ENCODE peak calls at places on chromosomes 1 and 21, in four cellular contexts. H, X, K and W are unnamed samples.

GRCh38 chr1:31102501-31102950 is 37.0 kb upstream of the PUM1 start:
- DNase-seq in H (no peak), X (no peak), K (no peak), W (no peak)

GRCh38 chr1:65177457-65177856 is 29.5 kb downstream of the AK4 start:
- DNase-seq in K (no peak), H (no peak), X (no peak), W (no peak)

GRCh38 chr1:113984710-113985109 is 5.4 kb downstream of the OLFML3 start:
- DNase-seq in H (no peak), K (no peak), X (no peak), W (no peak)

GRCh38 chr1:229407206-229408026 is 26.5 kb downstream of the ACTA1 start:
- DNase-seq in X (no peak), K (no peak), H (no peak), W (no peak)

GRCh38 chr1:27301052-27301422 is 20.9 kb upstream of the TMEM222 start:
- DNase-seq in K (no peak), X (no peak), H (no peak), W (no peak)

GRCh38 chr1:100543640-100544039 is 5.7 kb downstream of the GPR88 start:
- DNase-seq in X (peak; percentile 40), K (no peak), H (peak; percentile 58), W (no peak)

GRCh38 chr1:39238476-39238875 is 34.0 kb downstream of the MACF1 start:
- DNase-seq in H (no peak), K (no peak), X (no peak), W (no peak)

GRCh38 chr1:5993553-5994510 is 1.6 kb upstream of the NPHP4 start:
- DNase-seq in H (peak; percentile 90), K (no peak), X (no peak), W (no peak)

GRCh38 chr1:150146853-150147542 is 2.7 kb upstream of the PLEKHO1 start:
- DNase-seq in X (no peak), H (peak; percentile 62), K (no peak), W (no peak)

GRCh38 chr21:43193651-43194302 is 25.0 kb downstream of the CRYAA start:
- DNase-seq in X (no peak), H (no peak), K (no peak), W (no peak)

GRCh38 chr1:86841120-86841519 is 72.8 kb downstream of the SELENOF start:
- DNase-seq in H (no peak), X (no peak), K (no peak), W (no peak)

GRCh38 chr1:56963667-56964066 is 2.1 kb downstream of the C8B start:
- DNase-seq in X (no peak), K (no peak), H (no peak), W (no peak)

GRCh38 chr1:87279201-87279860 is 49.3 kb upstream of the LMO4 start:
- DNase-seq in X (no peak), H (no peak), K (no peak), W (no peak)

GRCh38 chr1:114671011-114671938 is 1.4 kb upstream of the DENND2C start:
- DNase-seq in K (no peak), H (no peak), X (no peak), W (peak; percentile 3)

GRCh38 chr21:30248844-30249243 is 32.9 kb upstream of the CLDN8 start:
- DNase-seq in H (peak; percentile 23), K (no peak), X (no peak), W (no peak)

GRCh38 chr21:14581902-14582457 is 35.9 kb upstream of the SAMSN1 start:
- DNase-seq in X (no peak), H (peak; percentile 80), K (no peak), W (no peak)

GRCh38 chr1:17289756-17290155 is 18.2 kb upstream of the PADI4 start:
- DNase-seq in X (no peak), H (no peak), K (no peak), W (no peak)

GRCh38 chr1:241413386-241413785 is 56.4 kb upstream of the RGS7 start:
- DNase-seq in X (no peak), K (no peak), H (no peak), W (no peak)

GRCh38 chr21:42315296-42315891 is at the start of gene TFF3:
- DNase-seq in H (no peak), K (no peak), X (peak; percentile 84), W (no peak)

GRCh38 chr1:246092136-246092535 is 414.9 kb downstream of the SMYD3 start:
- DNase-seq in K (no peak), X (no peak), H (no peak), W (no peak)

GRCh38 chr1:95013948-95014574 is 58.7 kb downstream of the ALG14 start:
- DNase-seq in H (no peak), K (no peak), X (peak; percentile 92), W (no peak)

GRCh38 chr1:185442065-185442464 is 125.0 kb upstream of the IVNS1ABP start:
- DNase-seq in X (no peak), H (no peak), K (no peak), W (no peak)

GRCh38 chr1:99767996-99768524 is 1.6 kb upstream of the FRRS1 start:
- DNase-seq in K (no peak), X (no peak), H (peak; percentile 66), W (no peak)

GRCh38 chr1:209383422-209383821 is 200.1 kb upstream of the CAMK1G start:
- DNase-seq in K (no peak), H (no peak), X (no peak), W (no peak)

GRCh38 chr1:107407011-107407410 is 266.2 kb downstream of the NTNG1 start:
- DNase-seq in K (no peak), H (no peak), X (no peak), W (no peak)

GRCh38 chr1:46616277-46617107 is at the start of gene MOB3C:
- DNase-seq in K (no peak), X (no peak), H (peak; percentile 77), W (peak; percentile 47)

GRCh38 chr1:29579821-29580425 is 343.6 kb downstream of the PTPRU start:
- DNase-seq in H (no peak), K (no peak), X (peak; percentile 4), W (no peak)

GRCh38 chr21:42187976-42188653 is 30.8 kb upstream of the ABCG1 start:
- DNase-seq in X (no peak), K (no peak), H (no peak), W (no peak)

GRCh38 chr1:32205401-32206370 is at the start of gene IQCC:
- DNase-seq in H (peak; percentile 96), X (peak; percentile 78), K (peak; percentile 81), W (peak; percentile 70)

GRCh38 chr1:84839544-84839943 is 53.5 kb downstream of the LPAR3 start:
- DNase-seq in K (no peak), X (no peak), H (no peak), W (no peak)

GRCh38 chr1:75172556-75172955 is 38.4 kb downstream of the LHX8 start:
- DNase-seq in H (no peak), K (no peak), X (no peak), W (no peak)

GRCh38 chr1:155977607-155978324 is 581 bp downstream of the ARHGEF2 start:
- DNase-seq in H (peak; percentile 56), K (no peak), X (no peak), W (no peak)

GRCh38 chr1:180143359-180143758 is 11.3 kb upstream of the QSOX1 start:
- DNase-seq in X (no peak), K (no peak), H (no peak), W (no peak)

GRCh38 chr1:224082146-224082545 is 31.8 kb upstream of the FBXO28 start:
- DNase-seq in K (no peak), H (no peak), X (no peak), W (no peak)

GRCh38 chr1:228174482-228175315 is 9.1 kb downstream of the IBA57 start:
- DNase-seq in X (no peak), H (peak; percentile 81), K (no peak), W (peak; percentile 51)

GRCh38 chr21:42356036-42356435 is 5.2 kb upstream of the TFF2 start:
- DNase-seq in K (no peak), X (no peak), H (no peak), W (no peak)

GRCh38 chr1:148362141-148362929 is 120.8 kb downstream of the PPIAL4G start:
- DNase-seq in H (no peak), K (peak; percentile 56), X (no peak), W (no peak)

GRCh38 chr1:203026666-203027663 is 674 bp downstream of the PPFIA4 start:
- DNase-seq in X (no peak), K (no peak), H (no peak), W (no peak)

GRCh38 chr1:155297431-155297830 is 3.8 kb downstream of the PKLR start:
- DNase-seq in X (no peak), H (no peak), K (no peak), W (no peak)

GRCh38 chr21:45830221-45830640 is 151.3 kb upstream of the COL6A1 start:
- DNase-seq in X (no peak), H (peak; percentile 30), K (no peak), W (no peak)

DNA sequence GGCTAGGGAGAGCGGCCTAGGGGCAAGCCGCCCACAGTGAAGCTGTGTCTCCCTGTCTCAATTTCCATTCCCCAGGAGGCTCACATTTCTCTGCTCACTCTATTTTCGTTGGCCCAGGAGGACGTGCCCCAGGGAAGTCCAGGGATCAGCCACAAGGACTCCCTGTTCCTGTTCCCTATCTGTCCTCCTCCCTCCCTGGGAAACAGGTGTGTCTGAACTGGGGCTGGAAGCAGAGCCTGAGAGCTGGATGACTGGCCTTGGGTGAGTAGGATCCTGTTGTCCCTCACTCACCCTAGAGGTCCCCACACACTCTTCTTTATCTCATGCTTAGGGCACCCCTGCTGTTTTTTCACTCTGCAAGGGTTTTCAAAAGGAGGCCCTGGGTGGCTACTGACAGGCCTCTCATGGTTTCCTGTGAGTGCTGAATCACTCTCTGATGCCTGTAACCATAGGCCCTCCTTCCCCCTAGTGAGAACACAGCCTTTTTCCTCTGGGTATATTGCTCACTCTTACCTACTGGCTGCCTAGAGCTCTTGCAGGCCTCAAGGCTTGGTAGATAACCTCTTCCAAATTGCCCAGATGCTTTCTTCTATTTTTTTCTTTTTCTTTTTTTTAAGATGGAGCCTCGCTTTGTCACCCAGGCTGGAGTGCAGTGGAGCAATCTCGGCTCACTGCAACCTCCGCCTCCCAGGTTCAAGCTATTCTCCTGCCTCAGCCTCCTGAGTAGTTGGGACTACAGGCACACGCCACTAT is 3.3 kb upstream of the UTP11 start:
- DNase-seq in H (peak; percentile 95), X (no peak), K (no peak), W (no peak)
- TF ChIP-seq RNF2 in H (peak; percentile 81), X (no peak), K (no peak), W (no peak)

GRCh38 chr21:37257967-37258877 is 8.9 kb downstream of the VPS26C start:
- DNase-seq in H (no peak), X (peak; percentile 84), K (no peak), W (peak; percentile 38)
- TF ChIP-seq POLR2A in H (no peak), X (peak; percentile 78), K (no peak), W (peak; percentile 38)

GRCh38 chr1:21563971-21564370 is 54.7 kb downstream of the ALPL start:
- DNase-seq in K (no peak), X (no peak), H (no peak), W (no peak)
- TF ChIP-seq RNF2 in K (no peak), X (no peak), H (no peak), W (no peak)

GRCh38 chr1:116628448-116628847 is 39.1 kb downstream of the IGSF3 start:
- DNase-seq in H (no peak), K (no peak), X (no peak), W (no peak)
- TF ChIP-seq POLR2A in H (no peak), K (no peak), X (no peak), W (no peak)